ENCODE peak calls at places on chromosomes 5 and 9, in ten cellular contexts. Y is epithelial cell of esophagus; N is BJ; I is AG09309; G is IMR-90; Q is GM12878; M is astrocyte of the spinal cord; W is A549; J is CD8-positive, alpha-beta T cell; H is heart right ventricle. F is an unnamed sample.

GRCh38 chr5:170611446-170612088 is 107.7 kb downstream of the KCNIP1 start:
- DNase-seq in Y (peak), N (no peak), I (no peak), G (no peak), Q (no peak), M (peak), W (no peak), J (no peak), H (no peak), F (peak)

GRCh38 chr5:134247411-134247810 is 21.5 kb upstream of the PPP2CA start:
- DNase-seq in Y (peak), N (peak), I (peak), G (peak), Q (no peak), M (peak), W (peak), J (no peak), H (no peak), F (peak)

GRCh38 chr5:42518595-42519067 is 95.4 kb downstream of the GHR start:
- DNase-seq in Y (no peak), N (no peak), I (no peak), G (peak), Q (no peak), M (no peak), W (no peak), J (no peak), H (no peak), F (peak)

GRCh38 chr5:151248651-151249050 is 4.3 kb upstream of the GM2A start:
- DNase-seq in Y (no peak), N (no peak), I (no peak), G (no peak), Q (no peak), M (no peak), W (no peak), J (no peak), H (no peak), F (no peak)

GRCh38 chr5:139395844-139396640 is 1.1 kb upstream of the PROB1 start:
- DNase-seq in Y (no peak), N (no peak), I (no peak), G (no peak), Q (no peak), M (no peak), W (no peak), J (no peak), H (no peak), F (peak)

GRCh38 chr5:170223349-170223748 is 9.4 kb upstream of the C5orf58 start:
- DNase-seq in Y (no peak), N (no peak), I (no peak), G (no peak), Q (no peak), M (peak), W (no peak), J (no peak), H (no peak), F (no peak)

GRCh38 chr9:17630531-17630949 is 51.7 kb downstream of the SH3GL2 start:
- DNase-seq in Y (no peak), N (peak), I (peak), G (no peak), Q (no peak), M (no peak), W (no peak), J (no peak), H (no peak), F (no peak)

GRCh38 chr5:131990716-131991115 is 20.7 kb downstream of the ACSL6 start:
- DNase-seq in Y (no peak), N (no peak), I (no peak), G (no peak), Q (no peak), M (no peak), W (no peak), J (no peak), H (no peak), F (no peak)

GRCh38 chr5:143023447-143024096 is 253.4 kb downstream of the ARHGAP26 start:
- DNase-seq in Y (no peak), N (no peak), I (no peak), G (peak), Q (peak), M (no peak), W (no peak), J (peak), H (peak), F (peak)

GRCh38 chr9:95778957-95779356 is 96.5 kb upstream of the ERCC6L2 start:
- DNase-seq in Y (peak), N (no peak), I (no peak), G (peak), Q (no peak), M (peak), W (no peak), J (no peak), H (no peak), F (peak)

GRCh38 chr9:88998506-88998905 is 7.2 kb downstream of the S1PR3 start:
- DNase-seq in Y (no peak), N (no peak), I (no peak), G (no peak), Q (no peak), M (no peak), W (no peak), J (no peak), H (no peak), F (no peak)

GRCh38 chr5:9815051-9815450 is 184.9 kb upstream of the TAS2R1 start:
- DNase-seq in Y (no peak), N (no peak), I (no peak), G (no peak), Q (no peak), M (no peak), W (no peak), J (no peak), H (no peak), F (no peak)

GRCh38 chr9:101380295-101380694 is 4.5 kb downstream of the BAAT start:
- DNase-seq in Y (peak), N (no peak), I (no peak), G (no peak), Q (no peak), M (no peak), W (no peak), J (no peak), H (no peak), F (no peak)

GRCh38 chr5:7851617-7852289 is 820 bp upstream of the CFAP90 start:
- DNase-seq in Y (no peak), N (no peak), I (no peak), G (no peak), Q (no peak), M (no peak), W (no peak), J (no peak), H (no peak), F (no peak)

GRCh38 chr9:134396825-134397224 is 70.6 kb downstream of the RXRA start:
- DNase-seq in Y (no peak), N (no peak), I (no peak), G (no peak), Q (no peak), M (no peak), W (no peak), J (peak), H (no peak), F (no peak)

GRCh38 chr9:93594041-93594756 is 17.8 kb downstream of the PHF2 start:
- DNase-seq in Y (peak), N (no peak), I (no peak), G (no peak), Q (no peak), M (no peak), W (no peak), J (no peak), H (no peak), F (no peak)

GRCh38 chr9:124479371-124479770 is 27.8 kb downstream of the NR5A1 start:
- DNase-seq in Y (no peak), N (no peak), I (no peak), G (no peak), Q (no peak), M (no peak), W (no peak), J (no peak), H (no peak), F (no peak)

GRCh38 chr9:124481115-124481514 is 26.1 kb downstream of the NR5A1 start:
- DNase-seq in Y (no peak), N (no peak), I (no peak), G (no peak), Q (no peak), M (no peak), W (no peak), J (no peak), H (no peak), F (no peak)

GRCh38 chr9:124479947-124480620 is 27.1 kb downstream of the NR5A1 start:
- DNase-seq in Y (no peak), N (no peak), I (no peak), G (no peak), Q (no peak), M (no peak), W (no peak), J (no peak), H (no peak), F (no peak)

GRCh38 chr9:124482431-124483031 is 24.7 kb downstream of the NR5A1 start:
- DNase-seq in Y (no peak), N (no peak), I (no peak), G (no peak), Q (no peak), M (no peak), W (no peak), J (no peak), H (no peak), F (no peak)

GRCh38 chr9:124480621-124480981 is 26.6 kb downstream of the NR5A1 start:
- DNase-seq in Y (peak), N (no peak), I (no peak), G (peak), Q (no peak), M (peak), W (peak), J (no peak), H (no peak), F (peak)
- TF ChIP-seq CTCF in Y (peak), N (peak), I (peak), G (peak), Q (peak), M (peak), W (peak), J (no peak), H (peak), F (peak)

GRCh38 chr5:159132429-159133040 is 32.8 kb upstream of the EBF1 start:
- DNase-seq in Y (no peak), N (no peak), I (no peak), G (no peak), Q (no peak), M (no peak), W (no peak), J (no peak), H (no peak), F (no peak)

GRCh38 chr5:159135896-159136531 is 36.3 kb upstream of the EBF1 start:
- DNase-seq in Y (peak), N (no peak), I (peak), G (peak), Q (no peak), M (peak), W (peak), J (no peak), H (no peak), F (peak)

GRCh38 chr5:159128070-159128507 is 28.4 kb upstream of the EBF1 start:
- DNase-seq in Y (no peak), N (no peak), I (no peak), G (no peak), Q (no peak), M (no peak), W (no peak), J (no peak), H (no peak), F (no peak)

GRCh38 chr5:159133041-159133741 is 33.5 kb upstream of the EBF1 start:
- DNase-seq in Y (peak), N (no peak), I (peak), G (peak), Q (peak), M (peak), W (peak), J (no peak), H (peak), F (peak)
- TF ChIP-seq CTCF in Y (peak), N (peak), I (peak), G (peak), Q (peak), M (peak), W (peak), J (peak), H (peak), F (peak)

DNA sequence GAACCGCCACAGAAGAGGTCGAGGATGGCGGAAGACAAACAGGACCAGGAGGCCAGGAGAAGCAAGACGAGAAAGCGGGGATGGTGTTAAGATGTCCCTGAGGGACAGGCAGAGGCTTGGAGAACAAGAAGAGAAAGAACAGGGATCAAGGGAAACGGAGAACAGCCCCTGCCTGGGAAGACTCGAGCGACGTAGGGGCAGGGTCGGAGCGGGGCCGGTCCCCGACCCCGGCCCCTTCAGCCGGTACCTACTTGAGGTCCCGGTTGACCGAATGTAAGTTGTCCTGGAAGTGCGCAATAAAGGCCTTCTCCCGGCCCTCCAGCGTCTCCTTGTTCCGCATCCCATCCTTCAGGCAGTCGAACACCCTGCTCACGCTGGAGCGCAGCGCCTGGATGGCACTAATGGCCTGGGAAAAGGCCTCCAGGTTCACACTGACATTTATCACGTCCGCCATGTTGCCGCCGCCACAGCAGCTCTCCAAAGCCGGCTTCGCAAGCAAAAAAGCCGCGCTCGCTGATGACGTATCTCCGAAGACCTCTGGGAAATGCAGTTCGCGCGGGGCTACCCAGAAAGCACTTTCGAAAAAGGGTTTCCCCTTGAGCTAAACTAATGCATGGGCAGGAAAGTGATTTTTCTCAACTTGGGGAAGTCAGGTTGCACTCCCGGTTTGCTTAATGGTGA is at the start of gene MED27:
- DNase-seq in Y (peak), N (peak), I (peak), G (peak), Q (peak), M (peak), W (peak), J (peak), H (peak), F (peak)
- TF ChIP-seq CTCF in Y (no peak), N (no peak), I (no peak), G (no peak), Q (no peak), M (no peak), W (no peak), J (no peak), H (no peak), F (no peak)

GRCh38 chr5:4945296-4945695 is 194.8 kb upstream of the ADAMTS16 start:
- DNase-seq in Y (no peak), N (no peak), I (no peak), G (no peak), Q (no peak), M (no peak), W (no peak), J (no peak), H (no peak), F (no peak)

GRCh38 chr5:4942831-4943178 is 197.3 kb upstream of the ADAMTS16 start:
- DNase-seq in Y (no peak), N (no peak), I (no peak), G (no peak), Q (no peak), M (no peak), W (no peak), J (no peak), H (no peak), F (no peak)

GRCh38 chr5:4938941-4939546 is 201.1 kb upstream of the ADAMTS16 start:
- DNase-seq in Y (no peak), N (no peak), I (no peak), G (no peak), Q (no peak), M (no peak), W (no peak), J (no peak), H (no peak), F (no peak)

GRCh38 chr5:4947106-4947505 is 193.0 kb upstream of the ADAMTS16 start:
- DNase-seq in Y (no peak), N (no peak), I (no peak), G (no peak), Q (no peak), M (no peak), W (no peak), J (no peak), H (no peak), F (no peak)

GRCh38 chr5:4941957-4942830 is 197.9 kb upstream of the ADAMTS16 start:
- DNase-seq in Y (no peak), N (no peak), I (no peak), G (no peak), Q (no peak), M (no peak), W (no peak), J (no peak), H (no peak), F (no peak)
- TF ChIP-seq CTCF in Y (no peak), N (peak), I (peak), G (peak), Q (peak), M (peak), W (peak), J (peak), H (peak), F (peak)

GRCh38 chr9:124257865-124258764 is at the start of gene NEK6:
- DNase-seq in Y (peak), N (no peak), I (no peak), G (peak), Q (no peak), M (no peak), W (no peak), J (no peak), H (no peak), F (peak)
- TF ChIP-seq CTCF in Y (no peak), N (no peak), I (no peak), G (no peak), Q (no peak), M (no peak), W (no peak), J (no peak), H (no peak), F (no peak)

DNA sequence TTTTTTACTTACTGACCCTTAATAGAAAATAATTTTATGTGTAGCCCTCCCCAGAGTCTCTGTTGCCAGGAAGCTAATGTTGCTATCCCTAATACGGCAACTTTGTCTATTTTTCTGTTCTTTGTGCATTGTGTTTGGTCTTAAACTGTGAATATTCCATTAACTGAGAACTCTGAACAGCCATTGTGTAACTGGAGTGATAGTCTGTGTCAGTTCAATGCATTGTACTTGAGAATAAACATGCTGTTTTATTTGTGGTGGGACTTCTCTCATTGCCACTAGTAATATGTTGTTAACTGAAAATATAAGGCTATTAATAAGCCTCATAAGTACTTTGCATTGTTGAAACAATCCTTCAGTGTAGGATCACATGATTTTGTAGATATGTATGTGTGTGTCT is 278.3 kb upstream of the DMRT1 start:
- DNase-seq in Y (no peak), N (no peak), I (no peak), G (no peak), Q (no peak), M (no peak), W (no peak), J (no peak), H (no peak), F (no peak)
- TF ChIP-seq CTCF in Y (no peak), N (no peak), I (no peak), G (no peak), Q (no peak), M (no peak), W (no peak), J (no peak), H (no peak), F (no peak)

F was measured in foreskin fibroblast.